ENCODE peak calls at places on chromosome 1, in eight cellular contexts. S, A, B, Y, J, E, W and X are unnamed samples.

GRCh38 chr1:101971309-101971708 is 25.4 kb downstream of the OLFM3 start:
- DNase-seq in E (no peak), J (no peak), B (no peak), A (peak; percentile 13), S (no peak), Y (no peak), W (no peak), X (no peak)

GRCh38 chr1:87392241-87393192 is 63.8 kb downstream of the LMO4 start:
- DNase-seq in E (no peak), S (no peak), W (peak; percentile 77), A (peak; percentile 53), J (no peak), B (no peak), Y (no peak), X (no peak)

GRCh38 chr1:21110163-21110562 is 66.5 kb downstream of the EIF4G3 start:
- DNase-seq in Y (no peak), J (no peak), E (no peak), W (no peak), S (no peak), A (no peak), B (no peak), X (no peak)

GRCh38 chr1:51214615-51215131 is 21.4 kb upstream of the RNF11 start:
- DNase-seq in E (peak; percentile 65), Y (no peak), A (peak; percentile 23), B (no peak), S (no peak), J (peak; percentile 73), W (peak; percentile 14), X (no peak)

GRCh38 chr1:95437011-95437410 is 203.0 kb downstream of the RWDD3 start:
- DNase-seq in W (no peak), S (no peak), B (no peak), E (no peak), A (no peak), J (no peak), Y (no peak), X (no peak)

GRCh38 chr1:36638268-36638667 is 155.6 kb upstream of the CSF3R start:
- DNase-seq in E (no peak), J (no peak), S (no peak), Y (no peak), W (peak; percentile 16), A (no peak), B (no peak), X (no peak)

GRCh38 chr1:36888811-36889477 is 145.4 kb downstream of the GRIK3 start:
- DNase-seq in E (no peak), Y (no peak), W (no peak), J (no peak), A (no peak), S (peak; percentile 1), B (no peak), X (no peak)

GRCh38 chr1:68173283-68174172 is 58.8 kb downstream of the WLS start:
- DNase-seq in Y (no peak), W (peak; percentile 49), J (no peak), E (peak; percentile 55), B (no peak), S (no peak), A (no peak), X (peak; percentile 39)

GRCh38 chr1:3785458-3786157 is 10.7 kb downstream of the LRRC47 start:
- DNase-seq in J (no peak), A (peak; percentile 36), W (no peak), Y (peak; percentile 43), E (no peak), S (no peak), B (no peak), X (no peak)

GRCh38 chr1:92923664-92924063 is 37.6 kb downstream of the DIPK1A start:
- DNase-seq in Y (no peak), B (no peak), W (no peak), J (no peak), S (no peak), A (no peak), E (no peak), X (no peak)

GRCh38 chr1:198416276-198416675 is 124.2 kb downstream of the ATP6V1G3 start:
- DNase-seq in Y (no peak), S (no peak), J (peak; percentile 8), W (peak; percentile 6), B (no peak), E (no peak), A (no peak), X (no peak)

GRCh38 chr1:208979776-208980175 is 603.7 kb upstream of the CAMK1G start:
- DNase-seq in B (no peak), W (no peak), Y (no peak), E (no peak), J (no peak), A (peak; percentile 61), S (no peak), X (no peak)

GRCh38 chr1:201536542-201536941 is 2.4 kb upstream of the NAV1 start:
- DNase-seq in J (no peak), S (peak; percentile 53), Y (peak; percentile 87), W (peak; percentile 86), E (no peak), B (no peak), A (peak; percentile 78), X (no peak)

GRCh38 chr1:245751111-245751510 is 596.3 kb downstream of the KIF26B start:
- DNase-seq in W (peak; percentile 37), B (no peak), E (no peak), J (peak; percentile 47), S (no peak), Y (no peak), A (no peak), X (no peak)

GRCh38 chr1:6544831-6545230 is 9.5 kb downstream of the NOL9 start:
- DNase-seq in B (no peak), J (no peak), Y (no peak), W (peak; percentile 63), A (peak; percentile 10), S (no peak), E (no peak), X (no peak)

GRCh38 chr1:40824591-40825429 is 37.4 kb downstream of the CITED4 start:
- DNase-seq in A (no peak), E (no peak), J (peak; percentile 38), S (no peak), B (no peak), Y (no peak), W (peak; percentile 72), X (no peak)

GRCh38 chr1:40823345-40823744 is 38.8 kb downstream of the CITED4 start:
- DNase-seq in S (no peak), W (no peak), A (no peak), J (no peak), B (no peak), E (no peak), Y (no peak), X (no peak)

GRCh38 chr1:40822890-40823289 is 39.3 kb downstream of the CITED4 start:
- DNase-seq in S (no peak), J (no peak), W (no peak), B (no peak), A (no peak), Y (no peak), E (no peak), X (no peak)

GRCh38 chr1:40825430-40825778 is 36.8 kb downstream of the CITED4 start:
- DNase-seq in W (no peak), B (no peak), S (no peak), Y (no peak), A (no peak), E (no peak), J (no peak), X (no peak)

DNA sequence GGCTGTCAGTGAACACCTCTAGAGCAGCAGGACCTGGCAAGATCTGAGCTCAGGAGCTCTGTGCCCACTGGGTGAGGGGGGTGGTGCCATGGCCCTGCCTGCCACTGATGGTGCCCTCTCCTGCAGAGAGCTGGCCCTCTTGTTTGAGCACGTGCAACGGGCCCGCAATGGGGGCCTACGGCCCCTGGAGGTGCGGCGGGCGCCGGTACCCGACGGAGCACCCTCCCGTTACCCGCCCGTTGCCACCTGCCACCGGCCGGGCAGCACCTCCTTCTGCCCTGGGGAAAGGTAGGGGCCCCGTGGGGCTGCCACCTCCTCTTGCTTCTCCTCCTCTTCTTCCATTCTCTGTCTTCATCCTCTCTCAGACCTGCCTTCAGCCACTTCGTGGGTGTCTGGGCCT is 38.2 kb downstream of the CITED4 start:
- DNase-seq in Y (no peak), W (no peak), J (no peak), S (no peak), B (no peak), A (no peak), E (no peak), X (no peak)
- H3K27ac ChIP-seq in Y (no peak overlapping the region), W (no peak overlapping the region), J (no peak overlapping the region), S (no peak overlapping the region), B (no peak overlapping the region), A (no peak overlapping the region), E (no peak overlapping the region), X (no peak overlapping the region)

DNA sequence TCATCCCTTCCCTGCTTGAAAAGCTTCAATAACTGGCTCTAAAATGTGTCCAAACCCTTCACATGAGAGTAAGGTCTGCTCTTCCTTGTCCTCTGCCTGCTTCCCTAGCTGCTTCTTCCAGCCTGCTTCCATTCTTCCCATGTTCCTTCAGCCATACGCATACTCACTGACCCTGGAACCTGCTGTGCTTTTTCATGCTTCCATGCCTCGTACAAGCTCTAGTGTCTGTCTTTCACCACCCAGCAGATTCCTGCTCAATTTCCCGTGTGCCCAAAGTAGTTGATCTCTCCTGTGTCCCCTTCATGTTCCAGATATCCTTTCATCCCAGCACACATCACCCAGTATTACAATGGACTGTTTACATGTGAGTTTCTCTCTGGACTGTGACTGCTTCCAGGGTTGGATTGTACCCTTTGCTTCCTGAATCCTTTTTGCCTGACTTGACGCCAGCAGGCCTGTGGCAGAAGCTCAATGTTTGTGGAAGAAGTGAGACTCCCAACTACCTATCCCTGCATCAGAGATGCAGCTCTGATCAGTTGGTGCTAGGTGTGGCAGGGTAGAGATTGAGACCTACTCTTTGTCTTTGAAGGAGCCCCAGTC is 35.9 kb upstream of the RNF19B start:
- DNase-seq in Y (no peak), A (no peak), W (no peak), B (no peak), S (no peak), J (no peak), E (no peak), X (no peak)
- TF ChIP-seq CTCF in Y (no peak), A (no peak), W (no peak), B (no peak), S (no peak), J (no peak), E (no peak), X (no peak)

DNA sequence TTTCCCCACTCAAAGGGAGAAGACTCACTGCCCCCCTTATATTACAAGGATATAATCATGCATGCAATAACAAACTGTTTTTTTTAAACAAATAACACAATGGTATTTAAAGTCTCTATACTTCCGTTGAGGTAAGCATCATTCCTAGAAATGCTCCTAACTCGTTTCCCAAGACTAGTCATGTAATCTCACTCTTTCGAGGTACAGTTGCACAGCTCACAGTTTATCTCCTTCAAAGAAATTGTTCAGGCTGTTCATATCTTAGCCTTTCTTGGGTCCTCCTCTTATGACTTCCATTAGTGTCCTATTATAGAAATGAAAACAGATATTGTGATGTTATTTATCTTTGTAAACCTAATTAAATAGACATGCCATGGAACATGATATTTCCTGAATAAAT is 705.0 kb downstream of the KCNT2 start:
- DNase-seq in E (no peak), W (no peak), B (no peak), A (no peak), S (no peak), J (no peak), Y (no peak), X (no peak)
- H3K27ac ChIP-seq in E (no peak overlapping the region), W (no peak overlapping the region), B (no peak overlapping the region), A (no peak overlapping the region), S (no peak overlapping the region), J (no peak overlapping the region), Y (no peak overlapping the region), X (no peak overlapping the region)

DNA sequence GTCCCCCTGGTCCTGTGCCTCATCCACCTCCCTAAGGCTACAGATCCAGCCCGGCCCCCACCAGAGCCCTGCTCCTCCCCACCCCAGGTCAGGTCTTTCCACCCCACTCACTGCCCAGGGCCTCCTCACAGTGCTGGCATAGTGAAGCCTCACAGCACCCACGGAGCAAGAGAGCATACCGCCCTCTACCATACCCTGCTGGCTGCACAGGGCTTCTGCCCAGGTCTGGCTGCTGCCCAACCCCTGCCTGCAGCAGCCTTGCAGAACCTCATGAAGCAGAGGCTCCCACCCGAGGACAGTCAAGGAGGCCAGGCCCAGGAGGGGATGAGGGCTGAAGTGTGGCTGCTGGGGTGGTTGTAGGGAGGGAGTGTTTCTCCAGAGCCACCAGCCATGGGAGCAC is 19.7 kb upstream of the ARF1 start:
- DNase-seq in B (no peak), E (no peak), S (no peak), W (no peak), J (no peak), Y (peak; percentile 67), A (no peak), X (no peak)
- TF ChIP-seq CTCF in B (no peak), E (no peak), S (no peak), W (peak; percentile 5), J (no peak), Y (no peak), A (peak; percentile 42), X (no peak)